ENCODE peak calls at places on chromosomes 13 and 19, in seven cellular contexts. D, M, S, L, X, U and C are unnamed samples.

GRCh38 chr13:44583126-44583525 is 7.0 kb upstream of the TSC22D1 start:
- DNase-seq in M (no peak), D (no peak), S (no peak), U (no peak), X (no peak), L (no peak), C (no peak)

GRCh38 chr19:10473192-10473591 is 30.0 kb downstream of the KEAP1 start:
- DNase-seq in U (no peak), M (no peak), X (no peak), L (no peak), S (no peak), D (no peak), C (no peak)

GRCh38 chr13:113046883-113047244 is 58.7 kb upstream of the F7 start:
- DNase-seq in L (no peak), U (peak; percentile 7), S (no peak), X (no peak), D (no peak), M (no peak), C (no peak)

GRCh38 chr13:102555914-102556553 is 40.8 kb upstream of the TPP2 start:
- DNase-seq in S (peak; percentile 60), X (peak; percentile 26), M (no peak), D (peak; percentile 67), L (no peak), U (no peak), C (no peak)

GRCh38 chr19:2266183-2266993 is 10.2 kb upstream of the JSRP1 start:
- DNase-seq in L (peak; percentile 81), S (no peak), M (no peak), U (peak; percentile 92), X (peak; percentile 78), D (peak; percentile 82), C (peak; percentile 34)

GRCh38 chr19:5793188-5793587 is 2.2 kb upstream of the DUS3L start:
- DNase-seq in S (no peak), X (no peak), L (no peak), M (no peak), U (no peak), D (no peak), C (no peak)

GRCh38 chr13:74251778-74252519 is 117.7 kb upstream of the KLF12 start:
- DNase-seq in D (peak; percentile 86), L (no peak), M (no peak), S (no peak), U (no peak), X (no peak), C (no peak)

GRCh38 chr13:87972568-87972967 is 301.4 kb downstream of the SLITRK5 start:
- DNase-seq in S (no peak), M (no peak), U (no peak), X (no peak), D (no peak), L (no peak), C (no peak)

GRCh38 chr13:113903361-113903760 is 39.5 kb upstream of the GAS6 start:
- DNase-seq in L (no peak), U (peak; percentile 30), X (no peak), D (no peak), S (no peak), M (no peak), C (no peak)

GRCh38 chr13:99648266-99648665 is 147.0 kb downstream of the TM9SF2 start:
- DNase-seq in D (no peak), M (no peak), X (no peak), U (no peak), S (no peak), L (no peak), C (no peak)

GRCh38 chr19:45376045-45376724 is 5.8 kb upstream of the ERCC2 start:
- DNase-seq in S (no peak), L (no peak), D (peak; percentile 88), X (no peak), M (peak; percentile 50), U (peak; percentile 48), C (peak; percentile 85)

GRCh38 chr19:33800012-33800680 is 3.5 kb downstream of the KCTD15 start:
- DNase-seq in L (no peak), M (no peak), X (no peak), U (no peak), S (no peak), D (no peak), C (no peak)